ENCODE peak calls at places on chromosomes 11 and 22, in four cellular contexts. Y is endothelial cell, R is adrenal gland, L is RWPE1. M is an unnamed sample.
A peak's percentile ranks its signal among the peaks of the same experiment; 100 is the strongest.

GRCh38 chr22:49281467-49282340 is 546.0 kb downstream of the BRD1 start:
- DNase-seq in R (no peak), L (no peak), Y (no peak), M (no peak)

GRCh38 chr11:15696069-15696468 is 581.3 kb downstream of the INSC start:
- DNase-seq in L (no peak), Y (no peak), R (no peak), M (no peak)

GRCh38 chr11:93921695-93922468 is 71.5 kb upstream of the VSTM5 start:
- DNase-seq in R (peak; percentile 55), L (peak; percentile 63), Y (peak; percentile 64), M (peak; percentile 63)

GRCh38 chr11:65291613-65292012 is 23.1 kb upstream of the CDC42EP2 start:
- DNase-seq in L (no peak), Y (no peak), R (no peak), M (no peak)

GRCh38 chr22:45159652-45160462 is 3.9 kb upstream of the NUP50 start:
- DNase-seq in R (no peak), Y (peak; percentile 14), L (no peak), M (peak; percentile 49)

GRCh38 chr11:26677566-26677965 is 44.3 kb downstream of the SLC5A12 start:
- DNase-seq in R (no peak), Y (no peak), L (peak; percentile 19), M (no peak)

GRCh38 chr22:28815101-28815500 is 14.7 kb upstream of the XBP1 start:
- DNase-seq in R (no peak), Y (no peak), L (no peak), M (no peak)

GRCh38 chr11:34668583-34669053 is 47.7 kb downstream of the EHF start:
- DNase-seq in Y (no peak), R (no peak), L (no peak), M (no peak)

GRCh38 chr22:27108425-27109114 is 451.2 kb downstream of the MIAT start:
- DNase-seq in Y (no peak), R (peak; percentile 72), L (no peak), M (peak; percentile 46)

GRCh38 chr11:57974132-57974531 is 49.5 kb upstream of the OR9Q1 start:
- DNase-seq in Y (no peak), R (no peak), L (no peak), M (no peak)

GRCh38 chr11:75955443-75955842 is 140.4 kb downstream of the UVRAG start:
- DNase-seq in R (no peak), L (no peak), Y (no peak), M (peak; percentile 13)

GRCh38 chr11:2122222-2122906 is 16.8 kb downstream of the IGF2 start:
- DNase-seq in R (no peak), L (no peak), Y (no peak), M (no peak)

GRCh38 chr22:48439560-48440135 is 1388.0 kb downstream of the BRD1 start:
- DNase-seq in R (no peak), L (no peak), Y (no peak), M (no peak)

GRCh38 chr22:22111267-22111751 is 128.7 kb upstream of the TOP3B start:
- DNase-seq in L (peak; percentile 89), R (no peak), Y (no peak), M (no peak)

GRCh38 chr11:123213307-123213708 is 18.3 kb upstream of the CLMP start:
- DNase-seq in Y (no peak), L (no peak), R (no peak), M (no peak)

GRCh38 chr11:34594603-34595002 is 26.3 kb upstream of the EHF start:
- DNase-seq in R (no peak), Y (no peak), L (no peak), M (no peak)

GRCh38 chr11:128339721-128340271 is 247.6 kb downstream of the ETS1 start:
- DNase-seq in R (no peak), Y (no peak), L (no peak), M (no peak)

GRCh38 chr11:32400196-32400595 is 35.1 kb downstream of the WT1 start:
- DNase-seq in L (no peak), R (no peak), Y (no peak), M (no peak)

GRCh38 chr22:35380537-35381423 is at the start of gene HMOX1:
- DNase-seq in Y (peak; percentile 81), L (peak; percentile 49), R (peak; percentile 95), M (peak; percentile 85)

GRCh38 chr11:1970956-1971355 is 23.8 kb downstream of the MRPL23 start:
- DNase-seq in Y (no peak), L (no peak), R (no peak), M (peak; percentile 8)

GRCh38 chr11:1390603-1391164 is 950 bp downstream of the BRSK2 start:
- DNase-seq in R (no peak), L (no peak), Y (peak; percentile 58), M (peak; percentile 63)

GRCh38 chr22:36409911-36410756 is 22.4 kb upstream of the MYH9 start:
- DNase-seq in Y (peak; percentile 68), L (peak; percentile 88), R (peak; percentile 97), M (peak; percentile 100)

GRCh38 chr11:80331694-80332093 is 890.9 kb upstream of the TENM4 start:
- DNase-seq in L (no peak), Y (no peak), R (no peak), M (no peak)

GRCh38 chr22:23156286-23156685 is 11.0 kb downstream of the RAB36 start:
- DNase-seq in Y (no peak), R (no peak), L (no peak), M (no peak)

GRCh38 chr11:35160248-35160820 is 21.4 kb downstream of the CD44 start:
- DNase-seq in R (no peak), Y (no peak), L (no peak), M (no peak)

GRCh38 chr11:17906436-17906835 is 106.4 kb downstream of the SERGEF start:
- DNase-seq in Y (peak; percentile 20), R (no peak), L (no peak), M (peak; percentile 18)

GRCh38 chr22:23539135-23539838 is 40.8 kb downstream of the IGLL1 start:
- DNase-seq in Y (peak; percentile 72), R (peak; percentile 79), L (peak; percentile 44), M (peak; percentile 88)

GRCh38 chr11:99911116-99911515 is 776.0 kb upstream of the ARHGAP42 start:
- DNase-seq in L (no peak), Y (no peak), R (no peak), M (no peak)

GRCh38 chr11:117823941-117824420 is 563 bp downstream of the FXYD2 start:
- DNase-seq in Y (no peak), L (no peak), R (peak; percentile 54), M (peak; percentile 40)

GRCh38 chr11:9047986-9048522 is 43.3 kb downstream of the SCUBE2 start:
- DNase-seq in Y (no peak), L (no peak), R (no peak), M (peak; percentile 32)

GRCh38 chr22:45127866-45128265 is 35.9 kb upstream of the NUP50 start:
- DNase-seq in R (no peak), L (no peak), Y (no peak), M (no peak)

GRCh38 chr11:44611088-44611487 is 45.6 kb downstream of the CD82 start:
- DNase-seq in Y (no peak), R (peak; percentile 28), L (no peak), M (no peak)

GRCh38 chr11:12216542-12217422 is 106.4 kb downstream of the MICAL2 start:
- DNase-seq in Y (no peak), L (no peak), R (no peak), M (peak; percentile 64)

GRCh38 chr22:39317084-39317755 is 2.2 kb downstream of the RPL3 start:
- DNase-seq in Y (no peak), R (no peak), L (no peak), M (no peak)

GRCh38 chr11:65642014-65642671 is 4.2 kb downstream of the SIPA1 start:
- DNase-seq in R (no peak), Y (peak; percentile 56), L (no peak), M (no peak)

GRCh38 chr11:34565417-34566208 is 52.0 kb upstream of the ELF5 start:
- DNase-seq in R (no peak), L (no peak), Y (peak; percentile 26), M (no peak)

GRCh38 chr22:49521787-49522224 is 305.9 kb downstream of the BRD1 start:
- DNase-seq in L (no peak), R (no peak), Y (no peak), M (no peak)

GRCh38 chr22:45804986-45805325 is 133.3 kb downstream of the ATXN10 start:
- DNase-seq in R (no peak), L (peak; percentile 81), Y (no peak), M (no peak)

GRCh38 chr11:125105921-125106320 is 5.5 kb downstream of the TMEM218 start:
- DNase-seq in Y (no peak), L (no peak), R (no peak), M (no peak)
- TF ChIP-seq CTCF in Y (no peak), L (no peak), R (no peak), M (no peak)

DNA sequence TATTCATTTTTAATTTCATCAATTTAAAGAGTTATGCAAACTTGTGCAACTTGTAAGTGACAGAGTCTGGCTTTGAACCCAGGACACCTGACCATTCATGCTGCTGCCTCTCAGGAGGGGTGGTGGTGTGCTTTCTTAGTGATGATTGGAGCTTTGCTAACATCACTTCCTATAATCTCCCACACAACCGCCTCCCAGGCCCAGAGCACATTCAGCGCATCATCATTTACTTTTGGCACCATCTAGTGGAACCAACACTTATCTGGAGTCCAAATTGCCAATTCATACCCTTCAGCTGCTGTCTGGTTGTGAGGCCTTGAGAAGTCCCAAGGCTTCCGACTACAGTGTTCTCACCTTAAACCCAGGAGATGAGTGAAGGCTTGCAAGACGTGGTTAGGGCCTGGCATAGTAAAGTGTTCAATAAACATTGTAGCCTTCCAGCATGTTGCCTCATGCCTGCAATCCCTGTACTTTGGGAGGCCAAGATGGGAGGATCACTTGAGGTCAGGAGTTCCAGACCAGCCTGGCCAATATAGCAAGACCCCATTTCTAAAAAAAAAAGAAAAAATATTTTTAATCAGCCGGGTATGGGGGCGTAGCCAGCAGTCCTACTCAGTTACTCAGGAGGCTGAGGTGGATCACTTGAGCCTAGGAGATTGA is 1.1 kb upstream of the TTLL1 start:
- DNase-seq in R (peak; percentile 72), L (peak; percentile 67), Y (peak; percentile 18), M (peak; percentile 79)
- TF ChIP-seq CTCF in R (peak; percentile 45), L (peak; percentile 65), Y (peak; percentile 16), M (no peak)

GRCh38 chr22:30575011-30575671 is 676 bp upstream of the GAL3ST1 start:
- DNase-seq in Y (no peak), L (no peak), R (no peak), M (peak; percentile 79)
- TF ChIP-seq CTCF in Y (no peak), L (no peak), R (no peak), M (no peak)

DNA sequence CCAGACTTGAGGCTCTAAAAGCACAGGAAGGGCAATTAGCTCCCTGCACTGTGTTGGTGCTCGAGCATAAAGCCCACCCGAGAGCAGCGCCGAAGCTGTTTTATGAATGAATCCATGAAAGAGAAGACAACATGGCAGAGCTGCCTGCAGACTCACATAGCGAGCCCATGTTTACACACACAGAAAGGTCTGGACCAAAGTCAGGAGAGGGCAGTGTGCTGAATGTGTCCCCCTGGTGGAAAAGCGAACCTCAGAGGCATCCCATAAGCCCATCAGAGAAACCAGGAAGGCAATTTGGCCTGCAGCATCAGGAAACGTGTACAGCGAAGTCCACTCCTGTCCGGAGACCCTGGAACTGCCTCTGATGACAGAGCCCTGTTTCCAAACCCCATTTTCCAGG is 37.1 kb downstream of the CHRDL2 start:
- DNase-seq in Y (no peak), L (no peak), R (no peak), M (no peak)
- TF ChIP-seq CTCF in Y (no peak), L (no peak), R (no peak), M (no peak)